ENCODE peak calls at places on chromosomes 11 and 22, in eight cellular contexts. A is GM23338, W is tibial artery, N is suprapubic skin, G is PC-9, E is breast epithelium, Q is mammary epithelial cell, Y is heart right ventricle. J is an unnamed sample. For H3K36me3, H3K27me3 and H3K4me1, the result is how much of the 10 kb centered on the place peaks cover.

GRCh38 chr11:123475478-123475877 is 45.4 kb downstream of the GRAMD1B start:
- DNase-seq in N (no peak), W (no peak), Q (no peak), G (no peak), A (peak), E (no peak), Y (no peak), J (no peak)

GRCh38 chr11:57801185-57801490 is 39.5 kb downstream of the CTNND1 start:
- DNase-seq in A (no peak), E (no peak), W (no peak), G (no peak), Y (no peak), Q (no peak), N (no peak), J (no peak)

GRCh38 chr11:119907934-119908760 is 179.1 kb upstream of the NECTIN1 start:
- DNase-seq in N (no peak), Y (no peak), W (no peak), E (no peak), Q (no peak), A (no peak), G (no peak), J (no peak)

GRCh38 chr11:1049431-1049891 is 12.9 kb upstream of the MUC6 start:
- DNase-seq in E (no peak), G (no peak), Q (no peak), Y (peak), W (peak), A (no peak), N (no peak), J (peak)

GRCh38 chr11:18352581-18352980 is 30.2 kb downstream of the GTF2H1 start:
- DNase-seq in Y (no peak), E (no peak), Q (peak), N (no peak), W (no peak), A (no peak), G (no peak), J (no peak)

GRCh38 chr22:37145415-37146385 is 4.0 kb downstream of the IL2RB start:
- DNase-seq in Y (no peak), W (no peak), G (no peak), E (no peak), N (no peak), Q (peak), A (no peak), J (no peak)

GRCh38 chr11:114085965-114086364 is 26.5 kb downstream of the ZBTB16 start:
- DNase-seq in A (no peak), G (no peak), Q (no peak), E (peak), Y (no peak), N (no peak), W (no peak), J (peak)

GRCh38 chr11:48044577-48044976 is 64.2 kb downstream of the PTPRJ start:
- DNase-seq in E (no peak), Y (no peak), Q (no peak), G (no peak), A (no peak), W (peak), N (no peak), J (peak)

GRCh38 chr11:79956061-79956460 is 515.2 kb upstream of the TENM4 start:
- DNase-seq in G (no peak), Q (no peak), Y (no peak), E (no peak), W (no peak), N (no peak), A (no peak), J (no peak)

GRCh38 chr22:29313126-29314071 is 2.1 kb downstream of the RASL10A start:
- DNase-seq in G (no peak), Q (no peak), Y (peak), A (peak), E (peak), W (peak), N (no peak), J (no peak)

GRCh38 chr11:1966531-1966930 is 19.4 kb downstream of the MRPL23 start:
- DNase-seq in E (no peak), N (no peak), Y (peak), Q (no peak), A (no peak), W (peak), G (no peak), J (no peak)

GRCh38 chr11:86978247-86978646 is 23.1 kb upstream of the FZD4 start:
- DNase-seq in N (no peak), E (no peak), W (peak), Q (no peak), G (no peak), Y (no peak), A (no peak), J (no peak)

GRCh38 chr11:83047515-83048225 is 24.0 kb downstream of the RAB30 start:
- DNase-seq in Q (no peak), E (no peak), A (no peak), N (no peak), W (no peak), Y (no peak), G (no peak), J (no peak)

GRCh38 chr11:85759915-85760314 is 51.0 kb downstream of the SYTL2 start:
- DNase-seq in Q (peak), N (no peak), G (peak), Y (no peak), E (no peak), A (peak), W (no peak), J (no peak)

GRCh38 chr11:1302461-1303073 is 6.9 kb downstream of the TOLLIP start:
- DNase-seq in N (peak), E (no peak), W (no peak), Q (no peak), Y (no peak), A (no peak), G (no peak), J (peak)

GRCh38 chr22:49964493-49965290 is 4.1 kb downstream of the PIM3 start:
- DNase-seq in E (peak), W (peak), G (no peak), A (no peak), Q (no peak), N (peak), Y (peak), J (peak)

GRCh38 chr11:85647078-85647477 is 689 bp upstream of the TMEM126A start:
- DNase-seq in W (no peak), G (no peak), N (no peak), E (no peak), Y (no peak), A (no peak), Q (no peak), J (no peak)

GRCh38 chr11:2521681-2522630 is 77.1 kb downstream of the KCNQ1 start:
- DNase-seq in A (no peak), Q (no peak), W (peak), Y (no peak), G (no peak), E (no peak), N (peak), J (no peak)

GRCh38 chr11:35781342-35782171 is 119.0 kb downstream of the TRIM44 start:
- DNase-seq in A (no peak), Y (no peak), G (no peak), E (no peak), Q (peak), W (no peak), N (no peak), J (no peak)

GRCh38 chr11:126366064-126366822 is 10.8 kb downstream of the ST3GAL4 start:
- DNase-seq in E (peak), Q (no peak), Y (peak), W (peak), G (no peak), A (peak), N (no peak), J (no peak)

GRCh38 chr11:43278302-43278956 is 33.4 kb upstream of the API5 start:
- DNase-seq in W (no peak), Q (peak), G (no peak), N (no peak), A (peak), E (no peak), Y (no peak), J (no peak)

GRCh38 chr11:1763796-1764661 is at the start of gene CTSD:
- DNase-seq in Y (peak), W (peak), G (peak), Q (peak), A (peak), E (peak), N (peak), J (peak)

GRCh38 chr11:95175969-95176368 is 55.0 kb downstream of the SESN3 start:
- DNase-seq in A (no peak), Q (no peak), W (no peak), E (no peak), Y (no peak), N (no peak), G (no peak), J (no peak)

GRCh38 chr11:73577496-73577917 is 20.4 kb downstream of the FAM168A start:
- DNase-seq in W (no peak), N (no peak), A (no peak), Q (no peak), G (no peak), E (no peak), Y (no peak), J (no peak)

GRCh38 chr11:5138256-5138655 is at the start of gene OR52A5:
- DNase-seq in Q (no peak), Y (no peak), N (no peak), W (no peak), G (no peak), A (no peak), E (no peak), J (no peak)

GRCh38 chr22:31241200-31241599 is 29.1 kb downstream of the LIMK2 start:
- DNase-seq in E (no peak), Y (no peak), A (no peak), N (no peak), G (peak), W (no peak), Q (no peak), J (no peak)

GRCh38 chr11:131600591-131600990 is 230.2 kb downstream of the NTM start:
- DNase-seq in E (no peak), N (no peak), G (no peak), W (no peak), A (no peak), Q (no peak), Y (no peak), J (no peak)

GRCh38 chr11:68432874-68433273 is 27.7 kb upstream of the PPP6R3 start:
- DNase-seq in A (no peak), Q (no peak), N (no peak), E (no peak), W (no peak), G (no peak), Y (peak), J (no peak)
- H3K36me3 ChIP-seq in A (under half), Q (under half), N (half or more), E (under half), W (half or more), G (under half), Y (under half), J (under half)

GRCh38 chr11:88475991-88476418 is 138.5 kb upstream of the CTSC start:
- DNase-seq in W (no peak), Y (no peak), A (no peak), N (no peak), E (no peak), Q (no peak), G (no peak), J (no peak)
- H3K27me3 ChIP-seq in W (under half), Y (under half), A (under half), N (under half), E (under half), Q (under half), G (under half), J (under half)

GRCh38 chr11:66325140-66325754 is 8.4 kb upstream of the CD248 start:
- DNase-seq in Y (no peak), Q (no peak), N (no peak), G (no peak), A (no peak), W (no peak), E (no peak), J (no peak)
- H3K4me1 ChIP-seq in Y (under half), Q (under half), N (half or more), G (under half), A (under half), W (under half), E (under half), J (under half)

GRCh38 chr11:61406991-61407728 is 14.8 kb downstream of the TMEM216 start:
- DNase-seq in G (no peak), E (no peak), Q (no peak), A (no peak), N (no peak), Y (no peak), W (no peak), J (no peak)

GRCh38 chr11:61406067-61406466 is 13.7 kb downstream of the TMEM216 start:
- DNase-seq in E (no peak), A (no peak), W (no peak), Y (no peak), N (no peak), Q (no peak), G (no peak), J (no peak)

GRCh38 chr11:61401558-61401957 is 9.2 kb downstream of the TMEM216 start:
- DNase-seq in Q (no peak), Y (no peak), E (no peak), N (no peak), G (no peak), W (no peak), A (no peak), J (no peak)

GRCh38 chr11:61404641-61405040 is 12.3 kb downstream of the TMEM216 start:
- DNase-seq in E (no peak), A (no peak), N (no peak), Q (no peak), W (no peak), Y (no peak), G (no peak), J (no peak)
- H3K36me3 ChIP-seq in E (under half), A (half or more), N (half or more), Q (under half), W (half or more), Y (under half), G (half or more), J (under half)

DNA sequence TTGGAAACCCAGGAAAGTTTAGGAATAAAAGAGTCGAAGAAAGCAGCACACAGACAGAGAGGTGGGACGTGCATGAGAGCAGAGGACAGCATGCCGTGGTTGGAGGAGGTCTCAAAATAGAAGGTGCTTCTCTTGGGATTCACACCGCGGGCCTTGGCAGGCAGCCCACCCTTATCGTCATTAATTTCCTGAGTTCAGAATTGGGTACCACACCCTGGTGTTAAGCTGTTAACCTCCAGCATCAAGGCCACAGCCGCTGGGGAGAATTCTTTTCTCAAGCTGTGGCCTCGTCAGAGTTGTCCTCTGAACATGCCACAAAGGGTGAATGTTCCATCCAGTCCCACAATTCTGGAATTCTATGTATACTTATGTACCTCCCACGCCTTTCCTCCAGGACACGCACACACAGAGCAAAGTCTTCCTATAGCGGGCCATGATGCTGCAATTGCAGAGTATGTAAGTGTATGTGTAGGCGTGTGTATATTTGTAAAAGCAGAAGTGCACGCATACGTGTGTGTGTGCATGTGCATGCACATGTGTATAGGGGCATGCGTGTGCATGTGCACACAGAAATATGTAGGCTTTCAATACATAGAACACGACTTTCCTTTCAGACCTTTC is 39.0 kb downstream of the ADAMTS8 start:
- DNase-seq in A (no peak), G (no peak), Y (peak), Q (no peak), N (no peak), W (no peak), E (no peak), J (no peak)
- H3K27me3 ChIP-seq in A (under half), G (under half), Y (under half), Q (under half), N (under half), W (under half), E (under half), J (under half)

GRCh38 chr11:39037611-39038010 is 2421.8 kb downstream of the LRRC4C start:
- DNase-seq in W (no peak), N (no peak), Y (no peak), G (no peak), A (no peak), Q (no peak), E (no peak), J (no peak)
- H3K4me1 ChIP-seq in W (under half), N (under half), Y (under half), G (under half), A (under half), Q (under half), E (under half), J (under half)

DNA sequence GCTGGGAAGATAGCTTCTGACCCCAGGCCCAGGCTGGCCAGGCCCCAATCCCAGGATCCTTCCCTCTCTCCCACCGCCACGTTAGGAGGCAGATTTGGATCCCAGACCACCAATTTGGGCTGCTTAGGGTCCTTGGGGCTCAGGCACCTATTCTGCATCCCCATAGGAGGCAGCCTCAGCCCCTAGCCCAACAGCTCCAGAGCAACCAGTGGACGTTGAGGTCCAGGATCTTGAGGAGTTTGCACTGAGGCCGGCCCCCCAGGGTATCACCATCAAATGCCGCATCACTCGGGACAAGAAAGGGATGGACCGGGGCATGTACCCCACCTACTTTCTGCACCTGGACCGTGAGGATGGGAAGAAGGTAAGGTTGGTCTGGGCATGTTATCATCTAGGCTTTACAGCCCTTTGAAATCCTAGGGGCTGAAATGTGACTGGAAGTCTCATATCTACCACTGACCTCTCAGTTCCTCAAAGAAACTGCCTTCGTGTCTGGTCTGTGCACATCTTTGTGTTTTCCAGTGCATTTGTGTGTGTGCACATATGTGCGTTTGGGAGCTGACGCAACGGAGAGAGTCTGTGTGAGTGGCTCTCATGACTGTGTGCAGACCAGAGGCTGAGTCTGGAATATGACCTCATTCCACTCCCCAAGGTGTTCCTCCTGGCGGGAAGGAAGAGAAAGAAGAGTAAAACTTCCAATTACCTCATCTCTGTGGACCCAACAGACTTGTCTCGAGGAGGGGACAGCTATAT is 16.2 kb downstream of the TUB start:
- DNase-seq in E (no peak), N (no peak), Q (no peak), A (no peak), Y (no peak), G (no peak), W (no peak), J (no peak)
- H3K36me3 ChIP-seq in E (under half), N (under half), Q (under half), A (under half), Y (under half), G (under half), W (half or more), J (under half)

GRCh38 chr11:111301840-111302113 is 3.4 kb downstream of the POU2AF3 start:
- DNase-seq in G (no peak), W (no peak), E (no peak), A (no peak), Q (no peak), N (no peak), Y (no peak), J (no peak)
- H3K27me3 ChIP-seq in G (under half), W (under half), E (under half), A (under half), Q (under half), N (under half), Y (under half), J (under half)

GRCh38 chr22:42891696-42892095 is 34.6 kb upstream of the ARFGAP3 start:
- DNase-seq in W (no peak), N (no peak), G (no peak), Q (no peak), Y (no peak), A (no peak), E (no peak), J (no peak)

GRCh38 chr22:42892156-42892555 is 35.1 kb upstream of the ARFGAP3 start:
- DNase-seq in E (no peak), Y (no peak), A (no peak), G (no peak), Q (no peak), W (no peak), N (no peak), J (no peak)

GRCh38 chr22:42889290-42889689 is 32.2 kb upstream of the ARFGAP3 start:
- DNase-seq in A (no peak), Q (no peak), Y (no peak), W (no peak), N (no peak), G (no peak), E (no peak), J (no peak)

GRCh38 chr22:42892571-42893316 is 35.7 kb upstream of the ARFGAP3 start:
- DNase-seq in N (no peak), E (no peak), Y (no peak), Q (peak), A (no peak), W (no peak), G (no peak), J (no peak)

DNA sequence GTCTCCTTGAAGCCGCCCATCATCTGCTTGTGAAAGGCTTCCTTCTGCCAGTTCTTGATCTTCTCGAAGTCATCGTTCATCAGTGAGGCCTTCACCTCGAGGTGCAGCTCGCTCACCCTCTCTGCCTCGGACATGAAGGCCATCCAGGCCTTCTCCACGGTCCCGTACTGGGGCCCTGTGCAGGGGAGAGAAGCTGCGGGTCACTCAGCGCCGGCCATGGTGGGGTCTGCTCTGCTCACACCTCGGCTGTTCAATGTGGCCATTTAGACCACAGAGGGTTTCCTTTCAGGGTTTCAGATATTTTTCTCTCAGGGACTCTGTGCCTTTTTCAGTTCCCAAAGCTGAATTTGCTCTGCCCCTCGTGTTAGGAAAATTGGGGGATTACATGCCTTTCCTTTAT is 33.9 kb upstream of the ARFGAP3 start:
- DNase-seq in E (no peak), G (no peak), Q (no peak), A (no peak), Y (no peak), W (no peak), N (no peak), J (no peak)
- H3K4me1 ChIP-seq in E (under half), G (under half), Q (under half), A (under half), Y (half or more), W (under half), N (half or more), J (under half)

J was measured in lung.